ENCODE peak calls at places on chromosomes 4 and X, in seven cellular contexts. K, T, D, W, H, I and N are unnamed samples.

GRCh38 chrX:154378059-154378798 is 866 bp upstream of the EMD start:
- DNase-seq in K (no peak), T (peak), D (peak), W (no peak), H (no peak), I (no peak), N (no peak)

GRCh38 chr4:103664676-103665075 is 55.1 kb downstream of the TACR3 start:
- DNase-seq in K (no peak), T (no peak), D (no peak), W (no peak), H (no peak), I (no peak), N (no peak)

GRCh38 chr4:133347409-133347808 is 198.3 kb downstream of the PCDH10 start:
- DNase-seq in K (no peak), T (no peak), D (no peak), W (no peak), H (no peak), I (no peak), N (no peak)

GRCh38 chr4:149353241-149353640 is 462.4 kb downstream of the IQCM start:
- DNase-seq in K (no peak), T (no peak), D (no peak), W (no peak), H (no peak), I (no peak), N (no peak)

GRCh38 chrX:45849261-45849660 is 648.6 kb upstream of the DIPK2B start:
- DNase-seq in K (no peak), T (no peak), D (no peak), W (peak), H (no peak), I (peak), N (no peak)

GRCh38 chrX:47030339-47030738 is 47.9 kb upstream of the RGN start:
- DNase-seq in K (no peak), T (no peak), D (no peak), W (peak), H (no peak), I (peak), N (peak)

GRCh38 chr4:75685546-75686189 is 12.5 kb upstream of the G3BP2 start:
- DNase-seq in K (no peak), T (no peak), D (no peak), W (no peak), H (no peak), I (no peak), N (no peak)

GRCh38 chr4:153520227-153520626 is 54.1 kb downstream of the TMEM131L start:
- DNase-seq in K (no peak), T (no peak), D (no peak), W (no peak), H (no peak), I (no peak), N (no peak)

GRCh38 chr4:84596826-84597225 is 13.9 kb downstream of the CDS1 start:
- DNase-seq in K (no peak), T (no peak), D (no peak), W (no peak), H (no peak), I (no peak), N (no peak)

GRCh38 chr4:41323186-41323585 is 66.5 kb downstream of the UCHL1 start:
- DNase-seq in K (no peak), T (no peak), D (no peak), W (no peak), H (no peak), I (no peak), N (no peak)

GRCh38 chrX:110432831-110433230 is 74.2 kb downstream of the RTL9 start:
- DNase-seq in K (no peak), T (no peak), D (peak), W (no peak), H (no peak), I (no peak), N (no peak)

GRCh38 chr4:136742330-136742729 is 790.0 kb downstream of the PCDH18 start:
- DNase-seq in K (no peak), T (no peak), D (no peak), W (no peak), H (no peak), I (no peak), N (no peak)

GRCh38 chr4:148730766-148731165 is 288.6 kb upstream of the NR3C2 start:
- DNase-seq in K (no peak), T (no peak), D (no peak), W (no peak), H (no peak), I (no peak), N (no peak)

GRCh38 chrX:24925430-24925829 is 90.3 kb downstream of the ARX start:
- DNase-seq in K (no peak), T (no peak), D (no peak), W (no peak), H (no peak), I (no peak), N (no peak)

GRCh38 chrX:19326567-19326966 is 17.2 kb upstream of the PDHA1 start:
- DNase-seq in K (no peak), T (no peak), D (no peak), W (no peak), H (no peak), I (no peak), N (no peak)

DNA sequence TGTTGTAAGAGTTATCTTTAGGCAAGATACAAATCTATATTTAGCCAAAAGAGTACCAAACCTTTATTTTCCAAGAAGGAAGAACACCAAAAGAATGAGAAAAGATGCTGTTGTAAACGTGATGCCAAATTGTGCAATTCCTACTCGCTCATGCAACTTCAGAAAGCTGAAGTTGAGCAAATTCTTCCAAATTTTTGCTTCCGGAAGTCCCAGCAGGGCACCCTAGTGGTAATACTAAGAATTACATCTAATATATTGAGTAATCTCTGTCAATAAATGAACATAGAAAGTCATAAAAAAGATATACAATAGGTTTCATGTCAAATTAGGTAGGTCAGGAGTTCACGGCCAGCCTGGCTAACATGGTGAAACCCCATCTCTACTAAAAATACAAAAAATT is 36.0 kb upstream of the SMARCAD1 start:
- DNase-seq in K (no peak), T (no peak), D (no peak), W (no peak), H (no peak), I (no peak), N (no peak)
- TF ChIP-seq CTCF in K (peak), T (no peak), D (no peak), W (peak), H (no peak), I (peak), N (no peak)

DNA sequence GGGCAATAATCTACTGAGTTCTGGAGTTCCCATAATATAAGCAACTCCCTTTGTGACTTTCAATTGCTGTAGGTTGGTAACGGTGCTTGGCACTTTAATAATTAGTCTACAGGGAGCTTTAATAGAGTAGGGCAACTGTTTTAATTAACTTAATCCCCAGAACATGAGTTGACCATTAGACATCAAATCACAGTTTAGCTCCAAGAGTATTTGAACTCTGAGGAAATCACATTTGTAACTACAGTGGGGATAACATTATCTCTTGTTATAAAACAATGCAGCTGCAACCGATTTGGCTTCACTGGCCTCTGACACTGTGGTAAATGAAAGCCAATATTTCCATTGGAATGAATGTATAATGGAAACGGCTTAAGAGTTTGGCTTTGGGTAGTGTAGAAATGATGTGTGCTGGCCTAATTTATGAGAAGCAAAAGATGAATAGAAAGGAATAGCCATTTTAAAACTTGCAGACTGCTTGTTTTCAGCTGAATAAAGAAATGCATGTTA is 1602.6 kb downstream of the STIM2 start:
- DNase-seq in K (no peak), T (no peak), D (no peak), W (no peak), H (no peak), I (no peak), N (no peak)
- H3K4me3 ChIP-seq in K (no peak), T (no peak), D (no peak), W (no peak), H (no peak), I (no peak), N (no peak)

GRCh38 chrX:10326578-10326977 is 169.8 kb downstream of the CLCN4 start:
- DNase-seq in K (no peak), T (no peak), D (no peak), W (no peak), H (no peak), I (peak), N (no peak)
- TF ChIP-seq CTCF in K (no peak), T (no peak), D (peak), W (no peak), H (no peak), I (peak), N (peak)

GRCh38 chr4:4317496-4318232 is 27.6 kb downstream of the ZBTB49 start:
- DNase-seq in K (no peak), T (no peak), D (no peak), W (no peak), H (peak), I (no peak), N (no peak)
- H3K4me3 ChIP-seq in K (no peak), T (no peak), D (no peak), W (no peak), H (no peak), I (no peak), N (no peak)